ENCODE peak calls at places on chromosome 20, in six cellular contexts. K is prostate gland, O is sigmoid colon, Q is breast epithelium, D is HCT116, J is GM23338. V is an unnamed sample.

GRCh38 chr20:34675993-34676641 is 775 bp downstream of the PIGU start:
- DNase-seq in K (no peak), O (no peak), Q (no peak), D (no peak), J (no peak), V (no peak)

GRCh38 chr20:22526512-22527012 is 57.8 kb downstream of the FOXA2 start:
- DNase-seq in K (no peak), O (no peak), Q (no peak), D (no peak), J (no peak), V (no peak)

GRCh38 chr20:61354501-61354900 is 102.4 kb downstream of the CDH4 start:
- DNase-seq in K (no peak), O (no peak), Q (no peak), D (no peak), J (no peak), V (no peak)

GRCh38 chr20:14142171-14142570 is 146.9 kb downstream of the MACROD2 start:
- DNase-seq in K (peak; percentile 41), O (no peak), Q (no peak), D (peak; percentile 29), J (peak; percentile 88), V (no peak)

GRCh38 chr20:46408281-46408731 is 1.9 kb upstream of the ELMO2 start:
- DNase-seq in K (no peak), O (no peak), Q (no peak), D (no peak), J (no peak), V (no peak)

GRCh38 chr20:44176833-44177533 is 10.0 kb downstream of the JPH2 start:
- DNase-seq in K (no peak), O (peak; percentile 75), Q (no peak), D (no peak), J (peak; percentile 46), V (no peak)

GRCh38 chr20:3661836-3662665 is 1.1 kb downstream of the GFRA4 start:
- DNase-seq in K (no peak), O (peak; percentile 61), Q (no peak), D (no peak), J (no peak), V (no peak)

GRCh38 chr20:49297605-49298530 is 20.0 kb upstream of the ZNFX1 start:
- DNase-seq in K (no peak), O (peak; percentile 65), Q (no peak), D (no peak), J (peak; percentile 20), V (no peak)

GRCh38 chr20:46671866-46672542 is 17.2 kb downstream of the TP53RK start:
- DNase-seq in K (no peak), O (no peak), Q (no peak), D (no peak), J (no peak), V (no peak)

GRCh38 chr20:10524034-10524476 is 89.0 kb downstream of the SLX4IP start:
- DNase-seq in K (no peak), O (peak; percentile 98), Q (no peak), D (no peak), J (peak; percentile 71), V (no peak)

GRCh38 chr20:39850236-39850635 is 838.8 kb downstream of the MAFB start:
- DNase-seq in K (no peak), O (no peak), Q (no peak), D (no peak), J (no peak), V (no peak)

GRCh38 chr20:2109425-2110210 is 8.0 kb downstream of the STK35 start:
- DNase-seq in K (no peak), O (peak; percentile 80), Q (no peak), D (no peak), J (no peak), V (no peak)
- H3K4me3 ChIP-seq in K (no peak overlapping the region), O (no peak overlapping the region), Q (no peak overlapping the region), D (no peak overlapping the region), J (no peak overlapping the region), V (no peak overlapping the region)

GRCh38 chr20:53646550-53646949 is 52.9 kb upstream of the ZNF217 start:
- DNase-seq in K (no peak), O (no peak), Q (no peak), D (no peak), J (no peak), V (no peak)

GRCh38 chr20:53642196-53643030 is 48.8 kb upstream of the ZNF217 start:
- DNase-seq in K (peak; percentile 53), O (no peak), Q (no peak), D (peak; percentile 89), J (peak; percentile 44), V (no peak)

GRCh38 chr20:53639647-53640440 is 46.2 kb upstream of the ZNF217 start:
- DNase-seq in K (peak; percentile 43), O (no peak), Q (no peak), D (no peak), J (no peak), V (no peak)

GRCh38 chr20:53645582-53645897 is 51.9 kb upstream of the ZNF217 start:
- DNase-seq in K (no peak), O (no peak), Q (no peak), D (no peak), J (no peak), V (no peak)

GRCh38 chr20:53643031-53643832 is 49.6 kb upstream of the ZNF217 start:
- DNase-seq in K (peak; percentile 34), O (no peak), Q (no peak), D (peak; percentile 57), J (no peak), V (no peak)
- TF ChIP-seq POLR2AphosphoS5 in K (peak; percentile 59), O (no peak), Q (no peak), D (peak; percentile 21), J (no peak), V (no peak)

GRCh38 chr20:29690274-29690673 is 1567.2 kb upstream of the DEFB115 start:
- DNase-seq in K (no peak), O (peak; percentile 46), Q (no peak), D (no peak), J (no peak), V (no peak)

GRCh38 chr20:29687438-29687837 is 1570.0 kb upstream of the DEFB115 start:
- DNase-seq in K (no peak), O (no peak), Q (no peak), D (no peak), J (no peak), V (no peak)

GRCh38 chr20:29689411-29690225 is 1567.8 kb upstream of the DEFB115 start:
- DNase-seq in K (no peak), O (peak; percentile 62), Q (no peak), D (no peak), J (no peak), V (no peak)
- H3K4me3 ChIP-seq in K (no peak overlapping the region), O (no peak overlapping the region), Q (no peak overlapping the region), D (no peak overlapping the region), J (no peak overlapping the region), V (no peak overlapping the region)

DNA sequence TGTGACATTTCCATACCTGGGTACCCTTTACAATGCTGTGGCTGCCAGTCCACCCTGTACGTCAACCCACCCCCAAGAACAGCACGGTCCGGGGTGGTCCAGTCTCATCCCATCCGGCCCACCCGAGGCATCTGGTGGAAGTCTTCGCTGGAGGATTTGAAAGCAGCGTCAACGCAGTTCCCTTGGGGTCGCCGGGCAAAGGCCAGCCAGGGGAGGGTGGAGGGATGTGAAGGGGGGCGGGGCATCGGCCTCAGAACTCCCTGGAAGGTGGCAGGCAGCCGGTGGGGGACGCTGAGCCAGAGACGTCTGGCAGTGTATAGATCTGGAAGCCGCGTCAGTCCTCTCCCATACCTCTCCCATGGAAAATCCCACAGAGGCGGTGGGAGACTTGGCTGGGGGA is 1944.0 kb upstream of the DEFB115 start:
- DNase-seq in K (no peak), O (peak; percentile 65), Q (no peak), D (no peak), J (peak; percentile 6), V (no peak)
- TF ChIP-seq POLR2AphosphoS5 in K (no peak), O (no peak), Q (no peak), D (no peak), J (no peak), V (no peak)

DNA sequence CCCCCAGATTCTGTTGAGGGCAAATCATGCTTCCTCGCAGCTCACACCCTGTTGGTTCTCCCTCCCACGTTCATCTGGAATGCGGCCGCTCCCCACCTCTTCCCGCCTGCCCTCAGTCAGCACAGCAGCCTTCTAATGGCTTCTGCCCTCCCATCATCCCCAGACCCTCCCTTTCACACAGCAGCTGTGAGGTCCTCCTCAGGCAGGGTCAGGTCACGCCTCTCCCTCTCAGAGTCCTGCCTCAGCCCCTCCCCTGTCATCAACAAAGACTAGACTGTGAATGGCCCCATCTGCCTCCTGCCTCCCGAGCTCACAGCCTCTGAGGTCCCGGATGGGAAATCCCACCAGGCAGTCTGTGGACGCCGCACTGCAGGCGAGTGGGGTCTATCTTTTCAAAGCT is 7.9 kb upstream of the BHLHE23 start:
- DNase-seq in K (no peak), O (no peak), Q (no peak), D (no peak), J (peak; percentile 95), V (no peak)
- H3K4me3 ChIP-seq in K (no peak overlapping the region), O (no peak overlapping the region), Q (no peak overlapping the region), D (no peak overlapping the region), J (peak overlapping the region; percentile 50), V (no peak overlapping the region)